ENCODE peak calls at places on chromosomes 7 and 10, in eight cellular contexts. V is adrenal gland; L is cardiac muscle cell; O is CD8-positive, alpha-beta T cell; D is PC-3; E is transverse colon; P is fibroblast of lung; G is breast epithelium. U is an unnamed sample.

GRCh38 chr7:27158436-27159277 is 2.2 kb upstream of the HOXA7 start:
- DNase-seq in V (peak; percentile 50), L (no peak), O (no peak), D (peak; percentile 12), E (peak; percentile 33), P (no peak), G (peak; percentile 52), U (no peak)

GRCh38 chr10:71302874-71303568 is 16.0 kb upstream of the SLC29A3 start:
- DNase-seq in V (no peak), L (peak; percentile 69), O (no peak), D (peak; percentile 64), E (no peak), P (peak; percentile 55), G (no peak), U (no peak)

GRCh38 chr7:38107486-38107893 is 70.6 kb upstream of the STARD3NL start:
- DNase-seq in V (peak; percentile 87), L (peak; percentile 65), O (peak; percentile 73), D (peak; percentile 80), E (peak; percentile 70), P (peak; percentile 66), G (no peak), U (peak; percentile 33)

GRCh38 chr10:99612167-99612831 is 7.9 kb downstream of the SLC25A28 start:
- DNase-seq in V (no peak), L (peak; percentile 74), O (peak; percentile 32), D (peak; percentile 78), E (peak; percentile 16), P (peak; percentile 29), G (no peak), U (no peak)

GRCh38 chr10:28631896-28632596 is 45.3 kb upstream of the BAMBI start:
- DNase-seq in V (no peak), L (no peak), O (no peak), D (peak; percentile 47), E (no peak), P (peak; percentile 68), G (no peak), U (no peak)

GRCh38 chr7:79461660-79462059 is 8.2 kb upstream of the MAGI2 start:
- DNase-seq in V (no peak), L (peak; percentile 76), O (no peak), D (peak; percentile 86), E (no peak), P (peak; percentile 78), G (no peak), U (no peak)

GRCh38 chr10:49164587-49165188 is 23.5 kb downstream of the TMEM273 start:
- DNase-seq in V (peak; percentile 70), L (peak; percentile 59), O (peak; percentile 26), D (peak; percentile 60), E (no peak), P (peak; percentile 6), G (no peak), U (no peak)

GRCh38 chr10:54853883-54854282 is 52.9 kb upstream of the PCDH15 start:
- DNase-seq in V (no peak), L (no peak), O (no peak), D (no peak), E (no peak), P (no peak), G (no peak), U (no peak)

GRCh38 chr7:103093429-103093828 is 18.5 kb downstream of the ARMC10 start:
- DNase-seq in V (no peak), L (peak; percentile 11), O (no peak), D (no peak), E (no peak), P (no peak), G (no peak), U (no peak)

GRCh38 chr10:71864861-71865473 is 13.9 kb upstream of the PSAP start:
- DNase-seq in V (no peak), L (peak; percentile 65), O (no peak), D (peak; percentile 40), E (no peak), P (peak; percentile 86), G (no peak), U (no peak)

GRCh38 chr10:11163990-11164805 is 146.5 kb downstream of the CELF2 start:
- DNase-seq in V (no peak), L (no peak), O (peak; percentile 46), D (no peak), E (no peak), P (no peak), G (no peak), U (no peak)

GRCh38 chr7:12031638-12032037 is 179.5 kb upstream of the TMEM106B start:
- DNase-seq in V (no peak), L (peak; percentile 57), O (no peak), D (peak; percentile 71), E (no peak), P (peak; percentile 58), G (no peak), U (no peak)

GRCh38 chr10:52525761-52526160 is 211.7 kb downstream of the DKK1 start:
- DNase-seq in V (no peak), L (no peak), O (no peak), D (peak; percentile 89), E (no peak), P (peak; percentile 81), G (no peak), U (no peak)

GRCh38 chr7:71442492-71443196 is 310.7 kb downstream of the GALNT17 start:
- DNase-seq in V (no peak), L (no peak), O (no peak), D (no peak), E (no peak), P (no peak), G (no peak), U (no peak)

GRCh38 chr7:2209961-2210323 is 22.8 kb downstream of the MAD1L1 start:
- DNase-seq in V (no peak), L (no peak), O (no peak), D (no peak), E (no peak), P (no peak), G (no peak), U (no peak)

GRCh38 chr10:134743-135600 is at the start of gene ZMYND11:
- DNase-seq in V (peak; percentile 69), L (peak; percentile 78), O (peak; percentile 66), D (peak; percentile 34), E (peak; percentile 68), P (peak; percentile 66), G (peak; percentile 64), U (peak; percentile 63)

DNA sequence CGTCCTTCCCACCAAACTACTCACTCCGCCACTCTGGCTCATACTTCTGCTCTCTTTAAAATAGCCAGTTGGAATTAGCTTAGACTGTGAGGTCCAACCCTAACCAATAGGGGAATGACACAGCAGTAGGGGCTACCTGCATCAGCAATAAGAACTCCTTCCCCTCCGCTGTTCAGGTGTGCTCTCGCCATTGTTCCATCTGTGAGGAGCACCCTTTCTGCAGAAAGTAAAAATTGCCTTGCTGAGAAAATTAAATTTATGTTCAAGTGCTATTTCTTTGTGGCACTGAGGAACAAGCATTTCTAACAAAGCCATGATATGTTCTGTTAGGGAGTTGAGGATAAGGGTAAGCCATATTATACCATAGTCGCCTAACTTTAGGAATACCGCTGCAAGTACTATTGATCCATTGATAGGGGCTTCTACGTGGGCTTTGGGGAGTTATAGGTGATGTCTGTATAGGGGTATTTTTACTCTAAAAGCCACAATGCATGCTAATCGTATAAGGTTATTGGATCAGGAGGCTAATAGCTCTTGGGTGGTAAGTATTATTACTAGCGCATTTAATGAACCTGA is 1269.5 kb downstream of the TYW1 start:
- DNase-seq in V (no peak), L (no peak), O (no peak), D (no peak), E (no peak), P (no peak), G (no peak), U (no peak)
- H3K9me3 ChIP-seq in V (no peaks in the 10 kb centered on the region), L (no peaks in the 10 kb centered on the region), O (no peaks in the 10 kb centered on the region), D (peaks cover 7% of the 10 kb centered on the region), E (peaks cover 18% of the 10 kb centered on the region), P (no peaks in the 10 kb centered on the region), G (peaks cover 27% of the 10 kb centered on the region), U (no peaks in the 10 kb centered on the region)

DNA sequence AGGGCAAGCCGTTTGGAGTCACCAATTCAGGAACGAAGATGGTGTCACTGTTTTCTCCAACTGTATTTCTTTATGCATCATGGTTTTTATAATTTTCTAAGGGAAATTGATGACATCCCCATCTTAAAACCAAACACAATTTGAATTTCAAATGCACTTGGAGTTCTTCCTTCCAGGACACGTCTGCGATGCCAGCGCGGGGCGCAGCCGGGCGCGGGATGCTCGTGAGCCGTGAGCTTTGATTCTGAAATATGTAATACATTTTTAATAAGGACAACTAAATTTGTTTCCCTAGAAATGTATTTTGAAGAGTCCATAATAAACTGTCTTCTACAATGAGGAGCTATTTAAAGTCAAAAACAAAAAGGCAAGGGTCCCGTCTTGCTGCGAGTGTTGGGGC is 492.1 kb downstream of the DNAJB6 start:
- DNase-seq in V (no peak), L (no peak), O (no peak), D (no peak), E (no peak), P (no peak), G (no peak), U (no peak)
- H3K9me3 ChIP-seq in V (no peaks in the 10 kb centered on the region), L (no peaks in the 10 kb centered on the region), O (no peaks in the 10 kb centered on the region), D (no peaks in the 10 kb centered on the region), E (no peaks in the 10 kb centered on the region), P (no peaks in the 10 kb centered on the region), G (no peaks in the 10 kb centered on the region), U (no peaks in the 10 kb centered on the region)

DNA sequence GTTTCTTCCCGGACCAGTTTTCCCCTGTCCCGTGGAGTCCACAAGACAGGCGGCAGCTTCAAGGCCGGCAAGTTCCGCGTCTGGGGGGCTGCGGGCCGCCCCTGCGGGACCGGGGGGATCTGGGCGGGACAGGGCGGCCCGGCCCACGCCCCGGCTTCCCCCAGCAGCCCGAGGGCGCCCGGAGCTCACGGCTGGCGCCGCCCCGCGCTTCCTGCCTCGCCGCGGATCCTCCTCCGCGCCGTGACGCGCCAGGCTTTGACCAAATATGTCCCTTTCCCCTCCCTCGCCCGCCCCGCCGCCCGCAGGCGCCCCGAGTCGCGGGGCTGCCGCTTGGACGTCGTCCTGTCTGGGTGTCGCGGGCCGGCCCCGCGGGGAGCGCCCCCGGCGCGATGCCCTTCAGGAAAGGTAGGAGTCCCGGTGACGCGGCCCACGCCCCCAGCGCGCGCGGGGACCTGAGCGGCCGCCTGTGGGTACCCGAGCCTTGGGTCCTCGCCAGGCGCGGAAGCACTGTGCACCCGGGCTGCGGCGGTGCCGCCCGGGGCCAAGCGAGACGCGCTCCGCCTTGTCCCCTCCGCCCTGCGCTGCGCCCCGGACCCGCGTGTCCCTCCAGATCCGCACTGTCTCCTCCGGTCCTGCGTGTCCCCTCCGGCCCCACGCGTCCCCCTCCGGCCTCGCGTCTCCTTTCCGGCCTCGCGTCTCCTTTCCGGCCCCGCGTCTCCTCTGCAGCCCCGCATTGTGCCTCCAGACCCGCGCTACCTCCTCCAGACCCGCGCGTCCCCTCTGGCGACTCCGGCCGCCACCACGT is 56.0 kb downstream of the RBM17 start:
- DNase-seq in V (peak; percentile 91), L (peak; percentile 88), O (peak; percentile 88), D (peak; percentile 70), E (peak; percentile 93), P (peak; percentile 82), G (peak; percentile 84), U (peak; percentile 85)
- H3K9me3 ChIP-seq in V (no peaks in the 10 kb centered on the region), L (no peaks in the 10 kb centered on the region), O (no peaks in the 10 kb centered on the region), D (no peaks in the 10 kb centered on the region), E (no peaks in the 10 kb centered on the region), P (no peaks in the 10 kb centered on the region), G (no peaks in the 10 kb centered on the region), U (no peaks in the 10 kb centered on the region)

DNA sequence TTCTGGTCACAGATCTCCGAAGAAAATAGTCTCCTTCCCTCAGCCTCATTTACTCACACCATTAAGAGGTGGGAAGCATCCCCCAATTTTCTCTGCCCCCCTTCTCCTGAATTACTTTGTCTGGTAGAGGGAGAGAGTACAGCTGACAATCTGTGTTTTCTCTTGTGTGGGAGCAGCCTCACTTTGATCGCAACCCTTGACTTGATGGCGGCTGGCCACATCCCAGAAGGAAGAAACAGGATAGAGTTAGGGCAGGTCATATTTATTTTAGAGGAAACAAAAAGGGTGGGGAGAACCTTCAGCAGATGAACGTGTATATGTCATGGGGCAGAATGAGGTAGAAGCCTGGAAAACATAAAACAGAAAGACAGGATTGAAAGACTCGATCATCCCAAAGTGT is 82.4 kb upstream of the FAM171A1 start:
- DNase-seq in V (no peak), L (no peak), O (no peak), D (no peak), E (no peak), P (no peak), G (no peak), U (no peak)
- H3K9me3 ChIP-seq in V (no peaks in the 10 kb centered on the region), L (no peaks in the 10 kb centered on the region), O (no peaks in the 10 kb centered on the region), D (no peaks in the 10 kb centered on the region), E (no peaks in the 10 kb centered on the region), P (no peaks in the 10 kb centered on the region), G (no peaks in the 10 kb centered on the region), U (no peaks in the 10 kb centered on the region)